ENCODE peak calls at places on chromosomes 2 and 18, in six cellular contexts. One of them, this sample, is unnamed.

GRCh38 chr2:119544075-119545031 is at the start of gene CFAP221:
- DNase-seq in GM23338: peak; percentile 88
- DNase-seq in endothelial cell of umbilical vein: peak; percentile 78
- DNase-seq in K562: peak; percentile 93
- DNase-seq in mammary epithelial cell: peak; percentile 70
- DNase-seq in GM23248: peak; percentile 83
- DNase-seq in this sample: no peak

GRCh38 chr2:234565201-234565600 is 68.3 kb upstream of the ARL4C start:
- DNase-seq in GM23338: no peak
- DNase-seq in K562: no peak
- DNase-seq in mammary epithelial cell: no peak
- DNase-seq in endothelial cell of umbilical vein: no peak
- DNase-seq in GM23248: no peak
- DNase-seq in this sample: no peak

GRCh38 chr2:102112692-102113665 is 29.6 kb upstream of the IL1R1 start:
- DNase-seq in K562: no peak
- DNase-seq in mammary epithelial cell: no peak
- DNase-seq in endothelial cell of umbilical vein: no peak
- DNase-seq in GM23338: no peak
- DNase-seq in GM23248: peak; percentile 53
- DNase-seq in this sample: no peak

GRCh38 chr2:25369439-25369838 is 27.7 kb upstream of the DNMT3A start:
- DNase-seq in endothelial cell of umbilical vein: no peak
- DNase-seq in GM23338: no peak
- DNase-seq in mammary epithelial cell: no peak
- DNase-seq in GM23248: no peak
- DNase-seq in K562: no peak
- DNase-seq in this sample: no peak

GRCh38 chr2:25132693-25133092 is 35.7 kb downstream of the POMC start:
- DNase-seq in GM23248: no peak
- DNase-seq in K562: no peak
- DNase-seq in GM23338: no peak
- DNase-seq in mammary epithelial cell: no peak
- DNase-seq in endothelial cell of umbilical vein: no peak
- DNase-seq in this sample: no peak

GRCh38 chr18:8373486-8373885 is 235.8 kb upstream of the RAB12 start:
- DNase-seq in GM23248: peak; percentile 65
- DNase-seq in GM23338: no peak
- DNase-seq in K562: no peak
- DNase-seq in mammary epithelial cell: peak; percentile 85
- DNase-seq in endothelial cell of umbilical vein: no peak
- DNase-seq in this sample: no peak

GRCh38 chr18:60096428-60096827 is 196.6 kb downstream of the PMAIP1 start:
- DNase-seq in mammary epithelial cell: peak; percentile 11
- DNase-seq in endothelial cell of umbilical vein: no peak
- DNase-seq in GM23338: no peak
- DNase-seq in GM23248: peak; percentile 4
- DNase-seq in K562: no peak
- DNase-seq in this sample: peak; percentile 30

GRCh38 chr2:59276033-59276432 is 1034.9 kb upstream of the FANCL start:
- DNase-seq in GM23248: no peak
- DNase-seq in endothelial cell of umbilical vein: no peak
- DNase-seq in GM23338: peak; percentile 62
- DNase-seq in K562: peak; percentile 8
- DNase-seq in mammary epithelial cell: no peak
- DNase-seq in this sample: no peak

GRCh38 chr2:138744709-138745108 is 35.5 kb downstream of the NXPH2 start:
- DNase-seq in GM23248: no peak
- DNase-seq in mammary epithelial cell: no peak
- DNase-seq in endothelial cell of umbilical vein: no peak
- DNase-seq in K562: no peak
- DNase-seq in GM23338: no peak
- DNase-seq in this sample: no peak

GRCh38 chr2:18301421-18302139 is 258.9 kb downstream of the RDH14 start:
- DNase-seq in mammary epithelial cell: no peak
- DNase-seq in GM23338: no peak
- DNase-seq in endothelial cell of umbilical vein: no peak
- DNase-seq in GM23248: no peak
- DNase-seq in K562: no peak
- DNase-seq in this sample: no peak

GRCh38 chr2:27100036-27100435 is 13.5 kb downstream of the KHK start:
- DNase-seq in K562: no peak
- DNase-seq in mammary epithelial cell: no peak
- DNase-seq in GM23248: no peak
- DNase-seq in GM23338: no peak
- DNase-seq in endothelial cell of umbilical vein: no peak
- DNase-seq in this sample: no peak

GRCh38 chr2:201793631-201794030 is 12.7 kb upstream of the CDK15 start:
- DNase-seq in K562: no peak
- DNase-seq in GM23338: no peak
- DNase-seq in mammary epithelial cell: peak; percentile 51
- DNase-seq in GM23248: peak; percentile 42
- DNase-seq in endothelial cell of umbilical vein: no peak
- DNase-seq in this sample: no peak

GRCh38 chr2:8061219-8061618 is 620.6 kb upstream of the ID2 start:
- DNase-seq in mammary epithelial cell: no peak
- DNase-seq in GM23338: no peak
- DNase-seq in K562: no peak
- DNase-seq in endothelial cell of umbilical vein: no peak
- DNase-seq in GM23248: no peak
- DNase-seq in this sample: no peak

GRCh38 chr18:46892842-46893241 is 24.5 kb downstream of the PIAS2 start:
- DNase-seq in GM23338: no peak
- DNase-seq in mammary epithelial cell: no peak
- DNase-seq in K562: no peak
- DNase-seq in endothelial cell of umbilical vein: no peak
- DNase-seq in GM23248: no peak
- DNase-seq in this sample: no peak

GRCh38 chr2:207925601-207926000 is 99.7 kb downstream of the PLEKHM3 start:
- DNase-seq in K562: no peak
- DNase-seq in GM23338: no peak
- DNase-seq in mammary epithelial cell: no peak
- DNase-seq in endothelial cell of umbilical vein: no peak
- DNase-seq in GM23248: no peak
- DNase-seq in this sample: no peak

GRCh38 chr18:31508781-31509180 is 10.8 kb downstream of the DSG2 start:
- DNase-seq in K562: no peak
- DNase-seq in mammary epithelial cell: peak; percentile 57
- DNase-seq in GM23338: no peak
- DNase-seq in endothelial cell of umbilical vein: no peak
- DNase-seq in GM23248: no peak
- DNase-seq in this sample: no peak

GRCh38 chr2:8462280-8462679 is 219.6 kb upstream of the ID2 start:
- DNase-seq in GM23338: no peak
- DNase-seq in GM23248: no peak
- DNase-seq in K562: no peak
- DNase-seq in endothelial cell of umbilical vein: no peak
- DNase-seq in mammary epithelial cell: no peak
- DNase-seq in this sample: no peak

GRCh38 chr18:75544051-75544481 is 116.6 kb upstream of the SMIM21 start:
- DNase-seq in mammary epithelial cell: no peak
- DNase-seq in endothelial cell of umbilical vein: no peak
- DNase-seq in GM23338: no peak
- DNase-seq in K562: no peak
- DNase-seq in GM23248: peak; percentile 79
- DNase-seq in this sample: no peak

GRCh38 chr2:173711816-173712215 is 253.4 kb downstream of the SP3 start:
- DNase-seq in endothelial cell of umbilical vein: no peak
- DNase-seq in mammary epithelial cell: no peak
- DNase-seq in GM23338: no peak
- DNase-seq in K562: no peak
- DNase-seq in GM23248: no peak
- DNase-seq in this sample: no peak

GRCh38 chr2:194062401-194062800 is 1594.6 kb upstream of the SLC39A10 start:
- DNase-seq in GM23248: no peak
- DNase-seq in endothelial cell of umbilical vein: no peak
- DNase-seq in K562: no peak
- DNase-seq in mammary epithelial cell: no peak
- DNase-seq in GM23338: no peak
- DNase-seq in this sample: no peak

GRCh38 chr2:2320486-2321249 is 10.4 kb downstream of the MYT1L start:
- DNase-seq in GM23248: no peak
- DNase-seq in K562: no peak
- DNase-seq in endothelial cell of umbilical vein: no peak
- DNase-seq in mammary epithelial cell: no peak
- DNase-seq in GM23338: no peak
- DNase-seq in this sample: no peak

GRCh38 chr2:72576861-72577260 is 249.0 kb downstream of the EXOC6B start:
- DNase-seq in GM23248: peak; percentile 58
- DNase-seq in K562: no peak
- DNase-seq in endothelial cell of umbilical vein: no peak
- DNase-seq in mammary epithelial cell: no peak
- DNase-seq in GM23338: no peak
- DNase-seq in this sample: no peak

GRCh38 chr2:158817596-158817995 is 22.5 kb downstream of the DAPL1 start:
- DNase-seq in K562: no peak
- DNase-seq in GM23248: peak; percentile 79
- DNase-seq in mammary epithelial cell: no peak
- DNase-seq in endothelial cell of umbilical vein: no peak
- DNase-seq in GM23338: no peak
- DNase-seq in this sample: no peak

GRCh38 chr18:23972416-23972815 is 42.1 kb upstream of the TTC39C start:
- DNase-seq in GM23248: no peak
- DNase-seq in mammary epithelial cell: peak; percentile 89
- DNase-seq in endothelial cell of umbilical vein: no peak
- DNase-seq in GM23338: no peak
- DNase-seq in K562: no peak
- DNase-seq in this sample: no peak

GRCh38 chr18:74427442-74428112 is 29.5 kb downstream of the DIPK1C start:
- DNase-seq in GM23248: no peak
- DNase-seq in GM23338: no peak
- DNase-seq in K562: no peak
- DNase-seq in mammary epithelial cell: no peak
- DNase-seq in endothelial cell of umbilical vein: no peak
- DNase-seq in this sample: no peak

GRCh38 chr18:42281851-42282250 is 326.8 kb downstream of the PIK3C3 start:
- DNase-seq in K562: no peak
- DNase-seq in GM23248: no peak
- DNase-seq in mammary epithelial cell: no peak
- DNase-seq in GM23338: no peak
- DNase-seq in endothelial cell of umbilical vein: no peak
- DNase-seq in this sample: no peak

GRCh38 chr18:79781331-79781941 is 16.3 kb upstream of the KCNG2 start:
- DNase-seq in endothelial cell of umbilical vein: no peak
- DNase-seq in GM23338: no peak
- DNase-seq in mammary epithelial cell: no peak
- DNase-seq in K562: no peak
- DNase-seq in GM23248: no peak
- DNase-seq in this sample: no peak

GRCh38 chr2:135162377-135162776 is 110.3 kb downstream of the RAB3GAP1 start:
- DNase-seq in mammary epithelial cell: no peak
- DNase-seq in endothelial cell of umbilical vein: no peak
- DNase-seq in K562: no peak
- DNase-seq in GM23248: no peak
- DNase-seq in GM23338: no peak
- DNase-seq in this sample: no peak

GRCh38 chr2:135159191-135159590 is 107.1 kb downstream of the RAB3GAP1 start:
- DNase-seq in GM23338: no peak
- DNase-seq in K562: no peak
- DNase-seq in GM23248: no peak
- DNase-seq in endothelial cell of umbilical vein: no peak
- DNase-seq in mammary epithelial cell: no peak
- DNase-seq in this sample: no peak

GRCh38 chr2:135167273-135167672 is 115.2 kb downstream of the RAB3GAP1 start:
- DNase-seq in GM23248: no peak
- DNase-seq in GM23338: no peak
- DNase-seq in endothelial cell of umbilical vein: no peak
- DNase-seq in mammary epithelial cell: no peak
- DNase-seq in K562: no peak
- DNase-seq in this sample: no peak

GRCh38 chr2:135164431-135164830 is 112.3 kb downstream of the RAB3GAP1 start:
- DNase-seq in K562: no peak
- DNase-seq in endothelial cell of umbilical vein: no peak
- DNase-seq in GM23248: peak; percentile 95
- DNase-seq in GM23338: no peak
- DNase-seq in mammary epithelial cell: peak; percentile 95
- DNase-seq in this sample: no peak

GRCh38 chr2:135163306-135163705 is 111.2 kb downstream of the RAB3GAP1 start:
- DNase-seq in mammary epithelial cell: no peak
- DNase-seq in GM23338: no peak
- DNase-seq in GM23248: no peak
- DNase-seq in K562: no peak
- DNase-seq in endothelial cell of umbilical vein: no peak
- DNase-seq in this sample: no peak
- H3K4me2 ChIP-seq in mammary epithelial cell: no peak overlapping the region
- H3K4me2 ChIP-seq in GM23338: no peak overlapping the region
- H3K4me2 ChIP-seq in GM23248: no peak overlapping the region
- H3K4me2 ChIP-seq in K562: no peak overlapping the region
- H3K4me2 ChIP-seq in endothelial cell of umbilical vein: no peak overlapping the region
- H3K4me2 ChIP-seq in this sample: no peak overlapping the region

GRCh38 chr2:176174382-176174834 is 14.1 kb upstream of the HOXD1 start:
- DNase-seq in mammary epithelial cell: no peak
- DNase-seq in endothelial cell of umbilical vein: no peak
- DNase-seq in K562: no peak
- DNase-seq in GM23338: no peak
- DNase-seq in GM23248: no peak
- DNase-seq in this sample: no peak
- TF ChIP-seq EZH2 in mammary epithelial cell: no peak
- TF ChIP-seq EZH2 in endothelial cell of umbilical vein: no peak
- TF ChIP-seq EZH2 in K562: no peak
- TF ChIP-seq EZH2 in GM23338: peak; percentile 72
- TF ChIP-seq EZH2 in GM23248: no peak
- TF ChIP-seq EZH2 in this sample: no peak

GRCh38 chr2:62475172-62476011 is 30.6 kb downstream of the TMEM17 start:
- DNase-seq in mammary epithelial cell: peak; percentile 44
- DNase-seq in K562: no peak
- DNase-seq in GM23248: peak; percentile 54
- DNase-seq in endothelial cell of umbilical vein: peak; percentile 95
- DNase-seq in GM23338: peak; percentile 20
- DNase-seq in this sample: no peak
- H3K4me3 ChIP-seq in mammary epithelial cell: peak overlapping the region; percentile 21
- H3K4me3 ChIP-seq in K562: no peak overlapping the region
- H3K4me3 ChIP-seq in GM23248: peak overlapping the region; percentile 38
- H3K4me3 ChIP-seq in endothelial cell of umbilical vein: no peak overlapping the region
- H3K4me3 ChIP-seq in GM23338: no peak overlapping the region
- H3K4me3 ChIP-seq in this sample: no peak overlapping the region

GRCh38 chr2:157303612-157304011 is 22.0 kb downstream of the ERMN start:
- DNase-seq in K562: no peak
- DNase-seq in GM23248: no peak
- DNase-seq in endothelial cell of umbilical vein: no peak
- DNase-seq in mammary epithelial cell: no peak
- DNase-seq in GM23338: no peak
- DNase-seq in this sample: no peak

GRCh38 chr2:157305713-157306110 is 19.9 kb downstream of the ERMN start:
- DNase-seq in endothelial cell of umbilical vein: no peak
- DNase-seq in mammary epithelial cell: no peak
- DNase-seq in GM23338: no peak
- DNase-seq in GM23248: peak; percentile 31
- DNase-seq in K562: no peak
- DNase-seq in this sample: no peak

GRCh38 chr2:157302492-157303099 is 23.0 kb downstream of the ERMN start:
- DNase-seq in GM23248: peak; percentile 81
- DNase-seq in endothelial cell of umbilical vein: peak; percentile 58
- DNase-seq in K562: peak; percentile 71
- DNase-seq in mammary epithelial cell: peak; percentile 32
- DNase-seq in GM23338: peak; percentile 80
- DNase-seq in this sample: peak; percentile 10

GRCh38 chr2:157307021-157307420 is 18.6 kb downstream of the ERMN start:
- DNase-seq in mammary epithelial cell: no peak
- DNase-seq in GM23248: peak; percentile 42
- DNase-seq in GM23338: peak; percentile 50
- DNase-seq in K562: peak; percentile 22
- DNase-seq in endothelial cell of umbilical vein: no peak
- DNase-seq in this sample: no peak

GRCh38 chr2:157304811-157305712 is 20.6 kb downstream of the ERMN start:
- DNase-seq in endothelial cell of umbilical vein: no peak
- DNase-seq in GM23338: no peak
- DNase-seq in GM23248: peak; percentile 70
- DNase-seq in mammary epithelial cell: no peak
- DNase-seq in K562: no peak
- DNase-seq in this sample: no peak
- H3K4me2 ChIP-seq in endothelial cell of umbilical vein: no peak overlapping the region
- H3K4me2 ChIP-seq in GM23338: no peak overlapping the region
- H3K4me2 ChIP-seq in GM23248: peak overlapping the region; percentile 62
- H3K4me2 ChIP-seq in mammary epithelial cell: no peak overlapping the region
- H3K4me2 ChIP-seq in K562: no peak overlapping the region
- H3K4me2 ChIP-seq in this sample: no peak overlapping the region

This sample was measured in DND-41.